ENCODE peak calls at places on chromosomes 3 and 15, in seven cellular contexts. H is Daoy; M is GM20000; C is left ventricle myocardium superior; I is NCI-H774; P is stimulated activated CD4-positive, alpha-beta T cell treated with anti-CD3 and anti-CD28 coated beads, Interleukin-12 subunit alpha, Interleukin-12 subunit beta, amount 100 ng/mL, for 4 hours; N is HFFc6. T is an unnamed sample.

GRCh38 chr3:64443553-64444331 is 218.5 kb upstream of the PRICKLE2 start:
- DNase-seq in H (peak; percentile 38), M (no peak), C (peak; percentile 38), I (no peak), P (no peak), N (peak; percentile 64), T (no peak)

GRCh38 chr3:101854608-101855304 is 5.4 kb downstream of the NFKBIZ start:
- DNase-seq in H (no peak), M (no peak), C (no peak), I (no peak), P (no peak), N (no peak), T (no peak)

GRCh38 chr15:35305031-35305555 is 220.0 kb upstream of the NANOGP8 start:
- DNase-seq in H (no peak), M (no peak), C (no peak), I (no peak), P (no peak), N (no peak), T (no peak)

GRCh38 chr3:84961492-84962255 is 2.9 kb downstream of the CADM2 start:
- DNase-seq in H (no peak), M (no peak), C (no peak), I (no peak), P (no peak), N (no peak), T (no peak)

GRCh38 chr15:69014454-69014853 is at the start of gene NOX5:
- DNase-seq in H (no peak), M (no peak), C (no peak), I (no peak), P (no peak), N (peak; percentile 94), T (peak; percentile 31)

GRCh38 chr3:114675104-114675503 is 381.3 kb downstream of the TIGIT start:
- DNase-seq in H (no peak), M (no peak), C (no peak), I (no peak), P (no peak), N (no peak), T (no peak)

GRCh38 chr3:106025151-106025722 is 156.4 kb upstream of the CBLB start:
- DNase-seq in H (no peak), M (no peak), C (peak; percentile 35), I (peak; percentile 22), P (no peak), N (no peak), T (peak; percentile 78)

GRCh38 chr3:150249776-150250175 is 158.3 kb upstream of the TSC22D2 start:
- DNase-seq in H (no peak), M (no peak), C (no peak), I (no peak), P (no peak), N (no peak), T (no peak)

GRCh38 chr15:33766329-33766728 is 202.0 kb upstream of the CHRM5 start:
- DNase-seq in H (no peak), M (no peak), C (no peak), I (no peak), P (no peak), N (no peak), T (peak; percentile 5)

GRCh38 chr15:101487060-101487459 is 2.4 kb downstream of the PCSK6 start:
- DNase-seq in H (no peak), M (no peak), C (no peak), I (no peak), P (no peak), N (no peak), T (no peak)

GRCh38 chr3:185537369-185537970 is 14.9 kb downstream of the LIPH start:
- DNase-seq in H (peak; percentile 95), M (peak; percentile 81), C (no peak), I (no peak), P (no peak), N (peak; percentile 62), T (peak; percentile 96)

GRCh38 chr3:184677344-184678316 is 34.2 kb downstream of the MAGEF1 start:
- DNase-seq in H (no peak), M (no peak), C (no peak), I (no peak), P (no peak), N (no peak), T (no peak)

GRCh38 chr3:160038862-160039562 is 50.4 kb downstream of the IL12A start:
- DNase-seq in H (no peak), M (no peak), C (peak; percentile 40), I (no peak), P (no peak), N (no peak), T (no peak)

GRCh38 chr15:40922608-40923005 is 6.5 kb upstream of the DLL4 start:
- DNase-seq in H (no peak), M (no peak), C (no peak), I (no peak), P (no peak), N (no peak), T (no peak)

GRCh38 chr15:50884583-50884982 is 23.9 kb upstream of the AP4E1 start:
- DNase-seq in H (peak; percentile 72), M (no peak), C (no peak), I (no peak), P (no peak), N (peak; percentile 70), T (peak; percentile 86)

GRCh38 chr3:122468896-122469533 is 45.7 kb downstream of the KPNA1 start:
- DNase-seq in H (no peak), M (peak; percentile 14), C (no peak), I (no peak), P (no peak), N (no peak), T (no peak)

GRCh38 chr15:101225658-101226057 is 26.2 kb downstream of the CHSY1 start:
- DNase-seq in H (no peak), M (no peak), C (no peak), I (no peak), P (no peak), N (no peak), T (no peak)

GRCh38 chr15:86231864-86232801 is 152.5 kb downstream of the AGBL1 start:
- DNase-seq in H (no peak), M (peak; percentile 43), C (peak; percentile 25), I (peak; percentile 49), P (peak; percentile 15), N (no peak), T (peak; percentile 57)

GRCh38 chr15:52102468-52102867 is 10.1 kb downstream of the BCL2L10 start:
- DNase-seq in H (peak; percentile 70), M (no peak), C (no peak), I (no peak), P (no peak), N (peak; percentile 75), T (peak; percentile 91)

GRCh38 chr3:186219211-186219638 is 110.3 kb upstream of the ETV5 start:
- DNase-seq in H (no peak), M (no peak), C (peak; percentile 56), I (no peak), P (no peak), N (no peak), T (no peak)

GRCh38 chr15:57323806-57324589 is 52.3 kb upstream of the CGNL1 start:
- DNase-seq in H (peak; percentile 39), M (peak; percentile 66), C (no peak), I (peak; percentile 84), P (no peak), N (no peak), T (peak; percentile 71)

GRCh38 chr3:186361612-186362408 is at the start of gene DGKG:
- DNase-seq in H (peak; percentile 58), M (peak; percentile 76), C (peak; percentile 86), I (no peak), P (peak; percentile 8), N (no peak), T (no peak)

GRCh38 chr15:93759626-93760025 is 471.7 kb upstream of the MCTP2 start:
- DNase-seq in H (peak; percentile 53), M (no peak), C (no peak), I (no peak), P (no peak), N (no peak), T (no peak)

GRCh38 chr3:191438150-191438814 is 22.7 kb upstream of the PYDC2 start:
- DNase-seq in H (no peak), M (no peak), C (no peak), I (no peak), P (no peak), N (no peak), T (no peak)

GRCh38 chr3:21618695-21619094 is 132.3 kb downstream of the ZNF385D start:
- DNase-seq in H (no peak), M (no peak), C (no peak), I (no peak), P (no peak), N (no peak), T (no peak)

GRCh38 chr15:96586901-96587300 is 256.4 kb downstream of the NR2F2 start:
- DNase-seq in H (no peak), M (no peak), C (no peak), I (no peak), P (no peak), N (no peak), T (no peak)

GRCh38 chr3:82505079-82505756 is 743.8 kb upstream of the GBE1 start:
- DNase-seq in H (no peak), M (no peak), C (no peak), I (no peak), P (no peak), N (no peak), T (no peak)

GRCh38 chr3:45199837-45200648 is 26.0 kb downstream of the TMEM158 start:
- DNase-seq in H (peak; percentile 85), M (no peak), C (no peak), I (no peak), P (no peak), N (peak; percentile 76), T (peak; percentile 94)

GRCh38 chr3:65831733-65832425 is 206.8 kb downstream of the MAGI1 start:
- DNase-seq in H (peak; percentile 56), M (no peak), C (no peak), I (no peak), P (no peak), N (peak; percentile 56), T (peak; percentile 76)

GRCh38 chr3:38986901-38987300 is 64.8 kb downstream of the SCN11A start:
- DNase-seq in H (no peak), M (no peak), C (no peak), I (no peak), P (no peak), N (no peak), T (no peak)

GRCh38 chr3:48478631-48479555 is 25.1 kb downstream of the SHISA5 start:
- DNase-seq in H (no peak), M (no peak), C (no peak), I (no peak), P (no peak), N (no peak), T (no peak)

GRCh38 chr3:86845731-86846130 is 145.2 kb downstream of the VGLL3 start:
- DNase-seq in H (no peak), M (no peak), C (no peak), I (no peak), P (no peak), N (no peak), T (no peak)

GRCh38 chr3:94522488-94522887 is 459.6 kb downstream of the NSUN3 start:
- DNase-seq in H (no peak), M (no peak), C (no peak), I (no peak), P (no peak), N (no peak), T (peak; percentile 13)

GRCh38 chr15:96838088-96838487 is 507.6 kb downstream of the NR2F2 start:
- DNase-seq in H (peak; percentile 37), M (no peak), C (no peak), I (no peak), P (no peak), N (no peak), T (no peak)

T was measured in MCF 10A.